ENCODE peak calls at places on chromosomes 5 and 9, in five cellular contexts. One of them, this sample, is unnamed.

GRCh38 chr5:146758076-146758475 is 120.5 kb downstream of the PPP2R2B start:
- DNase-seq in mesendoderm: no peak
- DNase-seq in IMR-90: no peak
- DNase-seq in cardiac muscle cell: no peak
- DNase-seq in psoas muscle: no peak
- DNase-seq in this sample: no peak

GRCh38 chr9:89482056-89482784 is 15.7 kb downstream of the SEMA4D start:
- DNase-seq in mesendoderm: no peak
- DNase-seq in IMR-90: no peak
- DNase-seq in cardiac muscle cell: no peak
- DNase-seq in psoas muscle: no peak
- DNase-seq in this sample: no peak

GRCh38 chr9:11457809-11458785 is 845.3 kb upstream of the PTPRD start:
- DNase-seq in mesendoderm: peak; percentile 63
- DNase-seq in IMR-90: no peak
- DNase-seq in cardiac muscle cell: no peak
- DNase-seq in psoas muscle: no peak
- DNase-seq in this sample: no peak

GRCh38 chr5:54673523-54674225 is 156.1 kb downstream of the SNX18 start:
- DNase-seq in mesendoderm: no peak
- DNase-seq in IMR-90: peak; percentile 36
- DNase-seq in cardiac muscle cell: peak; percentile 82
- DNase-seq in psoas muscle: peak; percentile 26
- DNase-seq in this sample: no peak

GRCh38 chr5:135600971-135601381 is 22.2 kb upstream of the CXCL14 start:
- DNase-seq in mesendoderm: no peak
- DNase-seq in IMR-90: no peak
- DNase-seq in cardiac muscle cell: no peak
- DNase-seq in psoas muscle: no peak
- DNase-seq in this sample: no peak

GRCh38 chr5:2330731-2331130 is 420.7 kb downstream of the IRX2 start:
- DNase-seq in mesendoderm: no peak
- DNase-seq in IMR-90: no peak
- DNase-seq in cardiac muscle cell: no peak
- DNase-seq in psoas muscle: no peak
- DNase-seq in this sample: no peak

GRCh38 chr9:109315889-109316640 is 4.8 kb downstream of the EPB41L4B start:
- DNase-seq in mesendoderm: no peak
- DNase-seq in IMR-90: peak; percentile 18
- DNase-seq in cardiac muscle cell: peak; percentile 53
- DNase-seq in psoas muscle: peak; percentile 80
- DNase-seq in this sample: no peak

GRCh38 chr5:87132696-87133095 is 135.0 kb upstream of the RASA1 start:
- DNase-seq in mesendoderm: no peak
- DNase-seq in IMR-90: no peak
- DNase-seq in cardiac muscle cell: no peak
- DNase-seq in psoas muscle: no peak
- DNase-seq in this sample: no peak

GRCh38 chr9:93978498-93978897 is 23.3 kb upstream of the BARX1 start:
- DNase-seq in mesendoderm: no peak
- DNase-seq in IMR-90: no peak
- DNase-seq in cardiac muscle cell: no peak
- DNase-seq in psoas muscle: no peak
- DNase-seq in this sample: no peak

GRCh38 chr5:158121678-158122077 is 262.7 kb upstream of the CLINT1 start:
- DNase-seq in mesendoderm: peak; percentile 30
- DNase-seq in IMR-90: no peak
- DNase-seq in cardiac muscle cell: no peak
- DNase-seq in psoas muscle: no peak
- DNase-seq in this sample: no peak

GRCh38 chr9:38682713-38683112 is 37.2 kb downstream of the FAM240B start:
- DNase-seq in mesendoderm: peak; percentile 95
- DNase-seq in IMR-90: peak; percentile 84
- DNase-seq in cardiac muscle cell: peak; percentile 82
- DNase-seq in psoas muscle: no peak
- DNase-seq in this sample: peak; percentile 79

GRCh38 chr9:27436234-27436633 is 87.9 kb upstream of the IFNK start:
- DNase-seq in mesendoderm: no peak
- DNase-seq in IMR-90: no peak
- DNase-seq in cardiac muscle cell: no peak
- DNase-seq in psoas muscle: no peak
- DNase-seq in this sample: no peak

GRCh38 chr5:151006704-151007334 is 13.6 kb upstream of the GPX3 start:
- DNase-seq in mesendoderm: no peak
- DNase-seq in IMR-90: no peak
- DNase-seq in cardiac muscle cell: no peak
- DNase-seq in psoas muscle: peak; percentile 59
- DNase-seq in this sample: no peak

GRCh38 chr9:131448818-131449217 is 53.9 kb upstream of the POMT1 start:
- DNase-seq in mesendoderm: no peak
- DNase-seq in IMR-90: no peak
- DNase-seq in cardiac muscle cell: no peak
- DNase-seq in psoas muscle: no peak
- DNase-seq in this sample: no peak

GRCh38 chr9:136851941-136852663 is at the start of gene MAMDC4:
- DNase-seq in mesendoderm: no peak
- DNase-seq in IMR-90: no peak
- DNase-seq in cardiac muscle cell: no peak
- DNase-seq in psoas muscle: no peak
- DNase-seq in this sample: no peak
- H3K4me1 ChIP-seq in mesendoderm: no peaks in the 10 kb centered on the region
- H3K4me1 ChIP-seq in IMR-90: peaks cover 7% of the 10 kb centered on the region
- H3K4me1 ChIP-seq in cardiac muscle cell: peaks cover 5% of the 10 kb centered on the region
- H3K4me1 ChIP-seq in psoas muscle: peaks cover 26% of the 10 kb centered on the region
- H3K4me1 ChIP-seq in this sample: peaks cover 14% of the 10 kb centered on the region

GRCh38 chr9:6413365-6414263 is 615 bp downstream of the UHRF2 start:
- DNase-seq in mesendoderm: peak; percentile 32
- DNase-seq in IMR-90: no peak
- DNase-seq in cardiac muscle cell: no peak
- DNase-seq in psoas muscle: peak; percentile 29
- DNase-seq in this sample: peak; percentile 33

GRCh38 chr9:6415266-6415665 is 2.3 kb downstream of the UHRF2 start:
- DNase-seq in mesendoderm: peak; percentile 19
- DNase-seq in IMR-90: no peak
- DNase-seq in cardiac muscle cell: no peak
- DNase-seq in psoas muscle: no peak
- DNase-seq in this sample: no peak

GRCh38 chr9:6414291-6414690 is 1.3 kb downstream of the UHRF2 start:
- DNase-seq in mesendoderm: no peak
- DNase-seq in IMR-90: peak; percentile 50
- DNase-seq in cardiac muscle cell: peak; percentile 60
- DNase-seq in psoas muscle: no peak
- DNase-seq in this sample: no peak

GRCh38 chr9:6418764-6419163 is 5.8 kb downstream of the UHRF2 start:
- DNase-seq in mesendoderm: no peak
- DNase-seq in IMR-90: no peak
- DNase-seq in cardiac muscle cell: no peak
- DNase-seq in psoas muscle: no peak
- DNase-seq in this sample: no peak

DNA sequence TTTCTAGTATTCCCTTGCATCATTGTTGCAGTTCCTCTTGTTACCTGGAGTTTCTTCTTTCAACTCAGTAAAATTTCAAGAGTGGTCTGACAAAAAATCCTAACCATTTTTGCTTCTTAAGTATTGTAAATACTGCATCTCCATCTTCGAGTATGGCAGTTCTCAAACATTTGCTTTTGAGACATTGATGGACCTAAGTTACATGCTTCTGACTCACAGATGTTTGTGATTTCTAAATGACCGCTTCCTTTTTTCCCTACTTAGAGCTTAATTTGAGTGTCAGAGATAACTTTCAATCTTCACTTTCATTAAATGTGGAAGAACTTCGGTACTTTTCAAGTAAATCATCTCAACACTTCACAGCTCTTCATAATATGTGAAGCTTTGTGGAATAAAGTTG is 4.2 kb downstream of the UHRF2 start:
- DNase-seq in mesendoderm: peak; percentile 13
- DNase-seq in IMR-90: peak; percentile 28
- DNase-seq in cardiac muscle cell: no peak
- DNase-seq in psoas muscle: no peak
- DNase-seq in this sample: no peak
- H3K4me3 ChIP-seq in mesendoderm: no peak overlapping the region
- H3K4me3 ChIP-seq in IMR-90: no peak overlapping the region
- H3K4me3 ChIP-seq in cardiac muscle cell: no peak overlapping the region
- H3K4me3 ChIP-seq in psoas muscle: no peak overlapping the region
- H3K4me3 ChIP-seq in this sample: no peak overlapping the region

GRCh38 chr5:33445808-33446207 is 5.0 kb downstream of the TARS1 start:
- DNase-seq in mesendoderm: no peak
- DNase-seq in IMR-90: no peak
- DNase-seq in cardiac muscle cell: no peak
- DNase-seq in psoas muscle: no peak
- DNase-seq in this sample: peak; percentile 49
- H3K36me3 ChIP-seq in mesendoderm: peaks cover 7% of the 10 kb centered on the region
- H3K36me3 ChIP-seq in IMR-90: peaks cover 19% of the 10 kb centered on the region
- H3K36me3 ChIP-seq in cardiac muscle cell: peaks cover 20% of the 10 kb centered on the region
- H3K36me3 ChIP-seq in psoas muscle: peaks cover 15% of the 10 kb centered on the region
- H3K36me3 ChIP-seq in this sample: peaks cover 67% of the 10 kb centered on the region

DNA sequence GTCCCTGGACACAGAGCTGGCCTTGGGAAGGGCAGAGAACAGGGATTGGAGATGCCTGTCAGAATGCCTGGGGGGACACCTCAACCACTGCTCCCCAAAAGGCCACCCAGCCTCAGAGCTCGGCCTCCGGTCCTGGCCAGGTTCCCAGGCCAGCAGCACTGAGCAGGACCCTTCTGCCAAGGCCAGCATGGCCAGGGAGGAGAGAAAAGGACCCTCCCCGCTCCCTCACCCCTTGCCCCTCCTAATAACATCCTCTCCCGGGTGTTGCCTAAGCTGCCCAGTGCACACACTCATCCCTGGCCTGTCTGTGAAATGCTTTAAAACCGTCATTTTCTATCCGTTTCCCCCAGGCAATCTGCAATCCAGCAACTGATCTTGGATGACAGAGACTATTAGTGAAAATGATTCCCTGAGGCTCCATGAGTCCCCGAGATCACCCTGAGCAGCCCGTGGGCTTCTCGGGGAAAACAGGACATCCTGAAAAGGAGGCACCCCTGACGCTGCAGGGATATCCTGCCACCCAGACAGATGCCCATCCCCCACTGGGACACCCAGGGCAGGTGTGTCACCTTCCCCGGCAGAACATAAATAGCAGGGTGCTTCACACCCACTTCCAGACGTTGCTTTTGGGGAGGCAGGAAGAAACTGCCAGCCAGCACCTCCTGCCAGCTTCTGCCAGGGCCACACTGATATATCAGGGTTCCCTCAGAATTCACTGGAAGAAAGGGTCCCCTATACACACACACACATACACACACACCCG is 75.3 kb downstream of the ADAMTS2 start:
- DNase-seq in mesendoderm: no peak
- DNase-seq in IMR-90: no peak
- DNase-seq in cardiac muscle cell: peak; percentile 36
- DNase-seq in psoas muscle: peak; percentile 29
- DNase-seq in this sample: no peak
- H3K4me1 ChIP-seq in mesendoderm: no peaks in the 10 kb centered on the region
- H3K4me1 ChIP-seq in IMR-90: peaks cover 73% of the 10 kb centered on the region
- H3K4me1 ChIP-seq in cardiac muscle cell: no peaks in the 10 kb centered on the region
- H3K4me1 ChIP-seq in psoas muscle: peaks cover 16% of the 10 kb centered on the region
- H3K4me1 ChIP-seq in this sample: no peaks in the 10 kb centered on the region

DNA sequence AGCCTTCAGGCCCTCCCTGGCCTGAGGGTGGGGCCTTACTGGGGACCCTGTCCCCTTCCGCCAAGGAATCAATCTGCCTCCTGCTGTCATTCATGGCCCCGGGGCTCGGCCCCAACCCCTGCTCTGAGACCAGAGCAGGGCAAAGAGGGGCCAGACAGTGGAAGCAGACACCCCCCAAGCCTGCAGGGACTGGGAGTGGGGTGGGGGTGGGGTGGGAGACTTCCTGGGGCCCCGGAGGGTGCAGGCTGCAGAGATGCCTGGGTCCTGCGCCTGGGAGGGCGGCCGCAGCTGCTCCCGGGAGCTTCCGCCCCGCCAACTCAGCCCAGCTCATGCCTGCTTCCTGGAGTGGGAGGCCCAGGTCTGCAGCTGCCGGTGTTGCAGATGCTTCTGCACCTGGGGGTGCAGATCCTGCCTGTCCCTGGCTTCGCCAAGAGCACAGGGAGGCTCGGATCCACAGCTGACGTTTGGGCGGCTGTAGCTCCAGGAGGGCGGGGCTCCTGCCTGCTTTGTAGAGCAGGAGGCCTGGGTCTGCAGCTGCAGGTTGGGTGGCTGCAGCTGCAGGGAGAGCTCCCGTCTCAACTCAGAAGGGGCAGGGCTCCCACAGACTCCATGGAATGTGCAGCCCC is 6.2 kb downstream of the KIF4B start:
- DNase-seq in mesendoderm: no peak
- DNase-seq in IMR-90: no peak
- DNase-seq in cardiac muscle cell: no peak
- DNase-seq in psoas muscle: no peak
- DNase-seq in this sample: no peak
- H3K4me3 ChIP-seq in mesendoderm: no peak overlapping the region
- H3K4me3 ChIP-seq in IMR-90: no peak overlapping the region
- H3K4me3 ChIP-seq in cardiac muscle cell: no peak overlapping the region
- H3K4me3 ChIP-seq in psoas muscle: no peak overlapping the region
- H3K4me3 ChIP-seq in this sample: no peak overlapping the region

GRCh38 chr5:134426362-134426761 is 14.7 kb upstream of the CDKN2AIPNL start:
- DNase-seq in mesendoderm: no peak
- DNase-seq in IMR-90: no peak
- DNase-seq in cardiac muscle cell: no peak
- DNase-seq in psoas muscle: no peak
- DNase-seq in this sample: no peak
- H3K36me3 ChIP-seq in mesendoderm: no peaks in the 10 kb centered on the region
- H3K36me3 ChIP-seq in IMR-90: no peaks in the 10 kb centered on the region
- H3K36me3 ChIP-seq in cardiac muscle cell: no peaks in the 10 kb centered on the region
- H3K36me3 ChIP-seq in psoas muscle: no peaks in the 10 kb centered on the region
- H3K36me3 ChIP-seq in this sample: no peaks in the 10 kb centered on the region

GRCh38 chr5:40396312-40396711 is 283.4 kb upstream of the PTGER4 start:
- DNase-seq in mesendoderm: no peak
- DNase-seq in IMR-90: no peak
- DNase-seq in cardiac muscle cell: no peak
- DNase-seq in psoas muscle: no peak
- DNase-seq in this sample: no peak
- H3K4me1 ChIP-seq in mesendoderm: no peaks in the 10 kb centered on the region
- H3K4me1 ChIP-seq in IMR-90: peaks cover 4% of the 10 kb centered on the region
- H3K4me1 ChIP-seq in cardiac muscle cell: no peaks in the 10 kb centered on the region
- H3K4me1 ChIP-seq in psoas muscle: no peaks in the 10 kb centered on the region
- H3K4me1 ChIP-seq in this sample: no peaks in the 10 kb centered on the region

GRCh38 chr9:136343121-136343883 is 16.0 kb downstream of the GPSM1 start:
- DNase-seq in mesendoderm: no peak
- DNase-seq in IMR-90: no peak
- DNase-seq in cardiac muscle cell: no peak
- DNase-seq in psoas muscle: no peak
- DNase-seq in this sample: no peak
- H3K4me3 ChIP-seq in mesendoderm: no peak overlapping the region
- H3K4me3 ChIP-seq in IMR-90: no peak overlapping the region
- H3K4me3 ChIP-seq in cardiac muscle cell: no peak overlapping the region
- H3K4me3 ChIP-seq in psoas muscle: no peak overlapping the region
- H3K4me3 ChIP-seq in this sample: no peak overlapping the region

DNA sequence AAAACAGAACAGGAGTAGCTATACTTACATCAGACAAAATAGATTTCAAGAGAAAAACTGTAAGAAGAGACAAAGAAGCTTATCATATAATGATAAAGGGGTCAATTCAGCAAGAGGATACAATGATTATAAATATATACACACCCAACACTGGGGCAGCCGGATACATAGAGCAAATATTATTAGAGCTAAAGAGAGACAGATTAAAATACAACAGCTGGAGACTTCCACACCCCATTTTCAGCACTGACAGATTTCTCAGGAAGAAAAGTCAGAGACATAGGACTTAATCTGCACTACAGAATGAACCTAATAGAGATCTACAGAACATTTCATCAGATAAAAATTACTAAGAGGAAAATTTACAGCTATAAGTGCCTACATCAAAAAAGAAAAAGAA is 35.7 kb downstream of the OXCT1 start:
- DNase-seq in mesendoderm: no peak
- DNase-seq in IMR-90: no peak
- DNase-seq in cardiac muscle cell: no peak
- DNase-seq in psoas muscle: no peak
- DNase-seq in this sample: no peak
- H3K36me3 ChIP-seq in mesendoderm: no peaks in the 10 kb centered on the region
- H3K36me3 ChIP-seq in IMR-90: peaks cover 4% of the 10 kb centered on the region
- H3K36me3 ChIP-seq in cardiac muscle cell: no peaks in the 10 kb centered on the region
- H3K36me3 ChIP-seq in psoas muscle: no peaks in the 10 kb centered on the region
- H3K36me3 ChIP-seq in this sample: peaks cover 23% of the 10 kb centered on the region

This sample was measured in HAP-1.